ENCODE peak calls at places on chromosomes 5 and 9, in seven cellular contexts. V, U, Z, R, S, F and K are unnamed samples.

GRCh38 chr5:181281077-181281983 is 20.4 kb upstream of the TRIM52 start:
- DNase-seq in V (peak), U (peak), Z (no peak), R (no peak), S (no peak), F (no peak), K (peak)

GRCh38 chr9:133463234-133463863 is 3.6 kb downstream of the CACFD1 start:
- DNase-seq in V (no peak), U (no peak), Z (no peak), R (no peak), S (no peak), F (no peak), K (no peak)

GRCh38 chr9:107819772-107820171 is 330.2 kb upstream of the KLF4 start:
- DNase-seq in V (no peak), U (no peak), Z (no peak), R (no peak), S (no peak), F (no peak), K (no peak)

GRCh38 chr9:22107202-22107601 is 98.1 kb upstream of the CDKN2B start:
- DNase-seq in V (no peak), U (no peak), Z (no peak), R (no peak), S (no peak), F (no peak), K (no peak)

GRCh38 chr5:72503888-72504491 is 3.2 kb downstream of the ZNF366 start:
- DNase-seq in V (no peak), U (no peak), Z (no peak), R (no peak), S (no peak), F (no peak), K (peak)

GRCh38 chr9:109903515-109904138 is 123.6 kb downstream of the PALM2AKAP2 start:
- DNase-seq in V (peak), U (peak), Z (no peak), R (peak), S (peak), F (peak), K (peak)

GRCh38 chr9:127611796-127612790 is at the start of gene STXBP1:
- DNase-seq in V (peak), U (peak), Z (peak), R (peak), S (peak), F (peak), K (peak)

GRCh38 chr5:149833116-149833827 is 103.2 kb downstream of the PPARGC1B start:
- DNase-seq in V (no peak), U (no peak), Z (no peak), R (no peak), S (no peak), F (no peak), K (no peak)

GRCh38 chr9:13750061-13750460 is 470.6 kb upstream of the MPDZ start:
- DNase-seq in V (no peak), U (no peak), Z (no peak), R (no peak), S (no peak), F (peak), K (no peak)

GRCh38 chr5:142605649-142606048 is 80.2 kb downstream of the FGF1 start:
- DNase-seq in V (no peak), U (no peak), Z (no peak), R (no peak), S (no peak), F (no peak), K (no peak)

GRCh38 chr5:132427285-132428146 is 58.0 kb downstream of the SLC22A5 start:
- DNase-seq in V (no peak), U (no peak), Z (no peak), R (no peak), S (peak), F (no peak), K (no peak)

GRCh38 chr5:71836547-71837112 is 117.6 kb downstream of the CARTPT start:
- DNase-seq in V (no peak), U (no peak), Z (no peak), R (no peak), S (no peak), F (no peak), K (no peak)

GRCh38 chr5:122704247-122705036 is 70.4 kb upstream of the SNX2 start:
- DNase-seq in V (no peak), U (peak), Z (no peak), R (peak), S (no peak), F (peak), K (peak)

GRCh38 chr5:26945881-26946280 is 92.5 kb downstream of the CDH9 start:
- DNase-seq in V (no peak), U (no peak), Z (no peak), R (no peak), S (no peak), F (peak), K (no peak)

GRCh38 chr9:83208065-83208850 is 145.3 kb upstream of the RASEF start:
- DNase-seq in V (no peak), U (no peak), Z (no peak), R (no peak), S (no peak), F (no peak), K (peak)

GRCh38 chr9:107131108-107131799 is 151.8 kb upstream of the RAD23B start:
- DNase-seq in V (no peak), U (peak), Z (no peak), R (no peak), S (no peak), F (peak), K (no peak)

GRCh38 chr5:18745591-18745987 is 1111.3 kb downstream of the TAF11L14 start:
- DNase-seq in V (no peak), U (no peak), Z (peak), R (no peak), S (peak), F (no peak), K (no peak)

GRCh38 chr5:162283611-162284010 is 216.0 kb downstream of the GABRG2 start:
- DNase-seq in V (no peak), U (no peak), Z (no peak), R (no peak), S (no peak), F (no peak), K (no peak)

GRCh38 chr5:154517181-154517580 is 39.2 kb upstream of the HAND1 start:
- DNase-seq in V (no peak), U (no peak), Z (no peak), R (no peak), S (no peak), F (no peak), K (no peak)

GRCh38 chr5:83377131-83377865 is 94.2 kb upstream of the VCAN start:
- DNase-seq in V (no peak), U (no peak), Z (no peak), R (no peak), S (no peak), F (peak), K (no peak)

GRCh38 chr9:17627641-17628040 is 48.8 kb downstream of the SH3GL2 start:
- DNase-seq in V (no peak), U (no peak), Z (no peak), R (no peak), S (no peak), F (no peak), K (no peak)

GRCh38 chr9:27835286-27835685 is 262.0 kb upstream of the C9orf72 start:
- DNase-seq in V (no peak), U (no peak), Z (no peak), R (no peak), S (no peak), F (no peak), K (no peak)

GRCh38 chr9:123081824-123082223 is 48.4 kb downstream of the GPR21 start:
- DNase-seq in V (peak), U (peak), Z (no peak), R (peak), S (no peak), F (peak), K (peak)

GRCh38 chr5:174008922-174009321 is 20.0 kb downstream of the C5orf47 start:
- DNase-seq in V (no peak), U (no peak), Z (no peak), R (no peak), S (no peak), F (no peak), K (no peak)

GRCh38 chr9:131396626-131397025 is 2.7 kb downstream of the PRRC2B start:
- DNase-seq in V (no peak), U (no peak), Z (no peak), R (no peak), S (no peak), F (no peak), K (peak)

GRCh38 chr5:103385722-103386121 is 127.2 kb downstream of the MACIR start:
- DNase-seq in V (no peak), U (no peak), Z (no peak), R (no peak), S (no peak), F (no peak), K (no peak)

GRCh38 chr5:108747111-108748009 is at the start of gene FER:
- DNase-seq in V (peak), U (no peak), Z (no peak), R (peak), S (peak), F (peak), K (peak)

GRCh38 chr5:61969761-61970160 is 336.2 kb upstream of the KIF2A start:
- DNase-seq in V (no peak), U (no peak), Z (no peak), R (no peak), S (no peak), F (no peak), K (no peak)

GRCh38 chr9:101527066-101527465 is 6.6 kb upstream of the RNF20 start:
- DNase-seq in V (no peak), U (no peak), Z (no peak), R (no peak), S (no peak), F (peak), K (no peak)

GRCh38 chr5:124801551-124801950 is 55.1 kb upstream of the ZNF608 start:
- DNase-seq in V (no peak), U (no peak), Z (no peak), R (no peak), S (no peak), F (no peak), K (no peak)

GRCh38 chr5:76427481-76428140 is 24.5 kb downstream of the IQGAP2 start:
- DNase-seq in V (no peak), U (no peak), Z (no peak), R (no peak), S (no peak), F (no peak), K (no peak)

GRCh38 chr5:109589983-109590382 is 99.7 kb upstream of the MAN2A1 start:
- DNase-seq in V (no peak), U (no peak), Z (no peak), R (no peak), S (no peak), F (no peak), K (no peak)